ENCODE peak calls at places on chromosome 1, in six cellular contexts. One of them, this sample, is unnamed.

GRCh38 chr1:26145041-26145959 is 13.6 kb upstream of the FAM110D start:
- DNase-seq in T1000: peak; percentile 48
- DNase-seq in fibroblast of the conjunctiva: peak; percentile 76
- DNase-seq in HS-5: peak; percentile 40
- DNase-seq in B cell: peak; percentile 76
- DNase-seq in endothelial cell: peak; percentile 81
- DNase-seq in this sample: peak; percentile 41

GRCh38 chr1:200438911-200439310 is 29.1 kb upstream of the ZNF281 start:
- DNase-seq in T1000: no peak
- DNase-seq in fibroblast of the conjunctiva: no peak
- DNase-seq in HS-5: peak; percentile 16
- DNase-seq in B cell: no peak
- DNase-seq in endothelial cell: no peak
- DNase-seq in this sample: no peak

GRCh38 chr1:55071477-55071876 is 32.1 kb downstream of the PCSK9 start:
- DNase-seq in T1000: no peak
- DNase-seq in fibroblast of the conjunctiva: peak; percentile 21
- DNase-seq in HS-5: no peak
- DNase-seq in B cell: no peak
- DNase-seq in endothelial cell: peak; percentile 57
- DNase-seq in this sample: peak; percentile 40

GRCh38 chr1:62891961-62892562 is 108.1 kb downstream of the ATG4C start:
- DNase-seq in T1000: no peak
- DNase-seq in fibroblast of the conjunctiva: no peak
- DNase-seq in HS-5: no peak
- DNase-seq in B cell: no peak
- DNase-seq in endothelial cell: no peak
- DNase-seq in this sample: no peak

GRCh38 chr1:220880726-220881506 is 1.7 kb downstream of the HLX start:
- DNase-seq in T1000: peak; percentile 56
- DNase-seq in fibroblast of the conjunctiva: peak; percentile 70
- DNase-seq in HS-5: no peak
- DNase-seq in B cell: peak; percentile 63
- DNase-seq in endothelial cell: no peak
- DNase-seq in this sample: no peak

GRCh38 chr1:220170836-220171526 is 77.0 kb downstream of the IARS2 start:
- DNase-seq in T1000: no peak
- DNase-seq in fibroblast of the conjunctiva: no peak
- DNase-seq in HS-5: no peak
- DNase-seq in B cell: no peak
- DNase-seq in endothelial cell: no peak
- DNase-seq in this sample: no peak

GRCh38 chr1:183699643-183700160 is 46.6 kb upstream of the APOBEC4 start:
- DNase-seq in T1000: no peak
- DNase-seq in fibroblast of the conjunctiva: no peak
- DNase-seq in HS-5: no peak
- DNase-seq in B cell: no peak
- DNase-seq in endothelial cell: no peak
- DNase-seq in this sample: no peak

GRCh38 chr1:218171302-218171893 is 113.7 kb upstream of the RRP15 start:
- DNase-seq in T1000: no peak
- DNase-seq in fibroblast of the conjunctiva: peak; percentile 26
- DNase-seq in HS-5: peak; percentile 34
- DNase-seq in B cell: peak; percentile 24
- DNase-seq in endothelial cell: no peak
- DNase-seq in this sample: peak; percentile 2

GRCh38 chr1:211829343-211830054 is 1.1 kb downstream of the LPGAT1 start:
- DNase-seq in T1000: no peak
- DNase-seq in fibroblast of the conjunctiva: no peak
- DNase-seq in HS-5: no peak
- DNase-seq in B cell: no peak
- DNase-seq in endothelial cell: peak; percentile 42
- DNase-seq in this sample: no peak

This sample was measured in non-pigmented ciliary epithelial cell.